ENCODE peak calls at places on chromosomes 1 and 21, in five cellular contexts. D is aorta, P is GM23338, Q is thyroid gland, L is tibial nerve. G is an unnamed sample.

GRCh38 chr1:93695411-93696005 is 13.9 kb upstream of the BCAR3 start:
- DNase-seq in Q (no peak), L (no peak), P (no peak), D (no peak), G (no peak)

GRCh38 chr1:237879195-237879594 is 11.5 kb downstream of the ZP4 start:
- DNase-seq in D (no peak), Q (no peak), P (no peak), L (no peak), G (no peak)

GRCh38 chr21:38819719-38820147 is 14.0 kb downstream of the ETS2 start:
- DNase-seq in Q (peak; percentile 93), D (no peak), P (no peak), L (no peak), G (no peak)

GRCh38 chr1:53572061-53572801 is 113.0 kb downstream of the DMRTB1 start:
- DNase-seq in D (peak; percentile 44), Q (peak; percentile 75), L (no peak), P (no peak), G (peak; percentile 28)

GRCh38 chr1:204437796-204438570 is 26.4 kb upstream of the PPP1R15B start:
- DNase-seq in L (no peak), P (no peak), D (no peak), Q (no peak), G (no peak)

GRCh38 chr1:228464487-228464983 is 22.6 kb upstream of the RNF187 start:
- DNase-seq in D (peak; percentile 86), P (peak; percentile 97), Q (peak; percentile 35), L (no peak), G (peak; percentile 54)

GRCh38 chr1:59664167-59664566 is 150.6 kb upstream of the HOOK1 start:
- DNase-seq in P (peak; percentile 39), Q (no peak), L (no peak), D (no peak), G (no peak)

GRCh38 chr1:909861-910310 is 13.8 kb upstream of the SAMD11 start:
- DNase-seq in L (peak; percentile 3), D (peak; percentile 18), Q (no peak), P (no peak), G (no peak)

GRCh38 chr1:5519366-5520135 is 472.7 kb downstream of the NPHP4 start:
- DNase-seq in P (no peak), L (no peak), D (no peak), Q (no peak), G (no peak)

GRCh38 chr1:85201340-85202091 is 700 bp upstream of the SYDE2 start:
- DNase-seq in Q (peak; percentile 84), D (peak; percentile 76), P (peak; percentile 91), L (peak; percentile 33), G (peak; percentile 12)

GRCh38 chr1:196418772-196419171 is 189.5 kb downstream of the KCNT2 start:
- DNase-seq in L (no peak), Q (no peak), D (no peak), P (no peak), G (no peak)

GRCh38 chr1:184199036-184199796 is 147.7 kb downstream of the TSEN15 start:
- DNase-seq in L (no peak), P (no peak), Q (no peak), D (no peak), G (no peak)

GRCh38 chr1:5244631-5245285 is 590.3 kb downstream of the AJAP1 start:
- DNase-seq in L (no peak), Q (no peak), D (no peak), P (no peak), G (no peak)

GRCh38 chr1:158362941-158363340 is 9.2 kb downstream of the CD1E start:
- DNase-seq in D (no peak), Q (no peak), L (no peak), P (no peak), G (no peak)

GRCh38 chr1:68230901-68231626 is 1.3 kb downstream of the WLS start:
- DNase-seq in L (no peak), Q (peak; percentile 43), D (peak; percentile 53), P (peak; percentile 8), G (peak; percentile 43)

GRCh38 chr21:43188181-43188580 is 19.4 kb downstream of the CRYAA start:
- DNase-seq in D (no peak), L (peak; percentile 1), Q (no peak), P (no peak), G (no peak)

GRCh38 chr1:154865442-154866256 is 4.4 kb downstream of the KCNN3 start:
- DNase-seq in Q (no peak), L (no peak), D (no peak), P (no peak), G (no peak)

GRCh38 chr21:42557420-42557819 is 43.8 kb downstream of the SLC37A1 start:
- DNase-seq in L (no peak), Q (no peak), P (no peak), D (peak; percentile 23), G (no peak)

GRCh38 chr1:209837671-209838070 is 9.9 kb downstream of the UTP25 start:
- DNase-seq in L (no peak), Q (no peak), D (no peak), P (no peak), G (no peak)

GRCh38 chr1:226983998-226984364 is 43.9 kb downstream of the COQ8A start:
- DNase-seq in L (no peak), D (no peak), P (no peak), Q (no peak), G (no peak)

GRCh38 chr1:9201421-9202239 is 32.9 kb upstream of the H6PD start:
- DNase-seq in L (peak; percentile 22), P (peak; percentile 54), D (no peak), Q (peak; percentile 26), G (no peak)

GRCh38 chr1:226763741-226764264 is 24.7 kb upstream of the ITPKB start:
- DNase-seq in L (no peak), P (peak; percentile 65), Q (no peak), D (no peak), G (no peak)

GRCh38 chr1:113531321-113531720 is 141.0 kb downstream of the MAGI3 start:
- DNase-seq in D (no peak), Q (no peak), L (no peak), P (no peak), G (no peak)
- H3K27ac ChIP-seq in D (no peak overlapping the region), Q (no peak overlapping the region), L (no peak overlapping the region), P (no peak overlapping the region), G (no peak overlapping the region)

DNA sequence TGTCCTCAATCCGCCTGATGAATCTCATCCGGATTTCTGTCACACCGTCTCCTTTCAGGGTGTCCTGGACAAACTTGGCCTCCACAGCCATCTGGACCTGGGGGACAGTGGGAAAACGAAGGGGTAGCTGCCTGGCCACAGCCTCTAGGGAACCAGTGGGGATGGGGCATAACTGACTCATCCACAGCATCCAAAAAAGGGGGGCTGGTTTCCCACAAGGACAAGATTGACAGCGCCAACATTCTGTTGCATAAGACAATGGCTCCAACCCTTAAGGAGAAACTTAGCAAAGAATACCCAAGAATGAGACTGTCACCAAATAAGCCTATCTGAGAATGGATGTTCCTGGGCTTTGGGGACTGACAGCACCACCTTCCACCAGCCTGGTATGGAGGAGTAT is 12.1 kb downstream of the TRAPPC3 start:
- DNase-seq in L (no peak), P (no peak), Q (no peak), D (no peak), G (no peak)
- H3K27ac ChIP-seq in L (no peak overlapping the region), P (no peak overlapping the region), Q (peak overlapping the region; percentile 56), D (peak overlapping the region; percentile 80), G (no peak overlapping the region)

DNA sequence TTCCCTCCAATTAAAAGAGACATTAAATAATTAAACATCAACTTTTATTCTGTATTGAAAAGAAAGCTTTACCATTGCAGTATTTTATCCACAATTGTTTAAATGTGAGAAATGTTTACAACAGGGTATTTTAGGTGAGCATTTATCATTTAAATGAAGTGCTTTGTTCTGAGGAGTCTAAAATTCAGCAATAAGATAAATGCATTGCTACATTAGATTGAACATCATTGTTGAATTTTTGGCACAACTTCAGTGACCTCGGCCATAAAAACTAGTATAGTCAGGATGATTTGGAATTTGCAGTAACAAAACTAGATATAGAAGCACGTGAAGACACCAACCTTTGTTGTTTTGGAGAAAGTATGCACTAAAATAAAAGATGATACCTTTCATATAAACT is 692.9 kb downstream of the USP25 start:
- DNase-seq in P (no peak), L (no peak), Q (no peak), D (no peak), G (no peak)
- H3K27ac ChIP-seq in P (no peak overlapping the region), L (no peak overlapping the region), Q (peak overlapping the region; percentile 1), D (no peak overlapping the region), G (no peak overlapping the region)

GRCh38 chr1:2277741-2278488 is 49.8 kb downstream of the SKI start:
- DNase-seq in L (no peak), Q (no peak), P (no peak), D (no peak), G (no peak)
- H3K27ac ChIP-seq in L (peak overlapping the region; percentile 52), Q (no peak overlapping the region), P (peak overlapping the region; percentile 93), D (peak overlapping the region; percentile 4), G (no peak overlapping the region)

DNA sequence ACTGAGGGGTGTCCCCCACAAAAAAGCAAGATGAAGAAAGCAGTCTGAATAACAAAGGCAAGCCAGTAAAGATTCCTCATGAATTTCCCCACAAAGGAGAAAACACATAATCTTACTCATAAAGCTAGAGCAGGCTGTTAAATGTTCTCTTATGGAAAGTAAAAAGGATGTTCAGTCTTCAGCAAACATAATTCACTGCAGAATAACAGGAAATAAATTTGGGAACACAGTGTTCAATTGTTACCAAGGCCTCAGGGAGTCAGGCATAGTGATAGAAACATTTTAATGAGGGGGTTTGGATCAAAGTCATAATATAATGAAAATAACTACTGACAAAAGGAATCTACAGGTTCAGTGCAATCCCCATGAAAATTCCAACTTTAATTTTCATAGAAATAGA is 297.6 kb downstream of the DPYD start:
- DNase-seq in D (no peak), P (no peak), Q (no peak), L (no peak), G (no peak)
- H3K27ac ChIP-seq in D (no peak overlapping the region), P (no peak overlapping the region), Q (no peak overlapping the region), L (no peak overlapping the region), G (no peak overlapping the region)

GRCh38 chr1:42004322-42004721 is 85.6 kb upstream of the HIVEP3 start:
- DNase-seq in P (no peak), L (no peak), D (no peak), Q (no peak), G (no peak)
- H3K27ac ChIP-seq in P (no peak overlapping the region), L (no peak overlapping the region), D (no peak overlapping the region), Q (no peak overlapping the region), G (no peak overlapping the region)

GRCh38 chr1:116329524-116330341 is 43.3 kb upstream of the ATP1A1 start:
- DNase-seq in Q (peak; percentile 50), D (no peak), L (no peak), P (no peak), G (no peak)

GRCh38 chr1:116330846-116331245 is 42.2 kb upstream of the ATP1A1 start:
- DNase-seq in Q (no peak), L (no peak), P (no peak), D (no peak), G (no peak)

GRCh38 chr1:116331523-116331922 is 41.5 kb upstream of the ATP1A1 start:
- DNase-seq in Q (no peak), P (no peak), L (no peak), D (no peak), G (no peak)

GRCh38 chr1:116328671-116329070 is 44.4 kb upstream of the ATP1A1 start:
- DNase-seq in P (no peak), D (no peak), L (no peak), Q (no peak), G (no peak)

DNA sequence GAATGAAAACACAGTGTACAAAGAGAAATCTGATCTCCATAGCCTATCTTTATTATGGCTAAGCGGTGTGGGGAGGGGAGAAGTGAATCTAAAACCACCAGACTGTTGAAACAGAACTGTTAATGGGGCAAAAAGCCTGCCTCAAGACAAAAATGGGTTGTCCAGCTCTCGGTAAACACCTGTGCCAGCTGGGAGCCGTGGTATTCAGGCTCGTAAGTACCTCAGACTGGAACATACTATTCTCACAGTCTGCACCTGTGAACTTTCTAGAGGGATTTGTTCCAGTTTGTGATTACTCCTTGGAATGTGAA is 42.7 kb upstream of the ATP1A1 start:
- DNase-seq in D (no peak), P (no peak), Q (peak; percentile 91), L (no peak), G (no peak)
- H3K27ac ChIP-seq in D (no peak overlapping the region), P (no peak overlapping the region), Q (peak overlapping the region; percentile 89), L (no peak overlapping the region), G (peak overlapping the region; percentile 85)

GRCh38 chr1:173454966-173455524 is 22.1 kb upstream of the PRDX6 start:
- DNase-seq in L (no peak), P (no peak), Q (no peak), D (no peak), G (no peak)
- H3K27ac ChIP-seq in L (no peak overlapping the region), P (no peak overlapping the region), Q (no peak overlapping the region), D (no peak overlapping the region), G (no peak overlapping the region)